ENCODE peak calls at places on chromosome 22, in seven cellular contexts. W is cardiac fibroblast; D is endothelial cell; A is neuronal stem cell; Q is ACHN; C is NB4; B is stimulated activated CD8-positive, alpha-beta memory T cell treated with anti-CD3 and anti-CD28 coated beads, Interleukin-12 subunit alpha, Interleukin-12 subunit beta, amount 100 ng/mL, for 4 hours. J is an unnamed sample.

GRCh38 chr22:41401781-41402648 is 20.3 kb downstream of the TEF start:
- DNase-seq in W (peak; percentile 88), D (no peak), A (no peak), Q (peak; percentile 59), C (no peak), B (no peak), J (no peak)

GRCh38 chr22:17871726-17872458 is 97.6 kb upstream of the BID start:
- DNase-seq in W (no peak), D (no peak), A (no peak), Q (no peak), C (no peak), B (no peak), J (no peak)

GRCh38 chr22:30225220-30225922 is 21.2 kb downstream of the LIF start:
- DNase-seq in W (no peak), D (no peak), A (no peak), Q (no peak), C (no peak), B (no peak), J (no peak)

GRCh38 chr22:45783690-45784089 is 112.1 kb downstream of the ATXN10 start:
- DNase-seq in W (no peak), D (no peak), A (no peak), Q (no peak), C (no peak), B (no peak), J (no peak)

GRCh38 chr22:44702479-44703219 is 645 bp downstream of the PRR5 start:
- DNase-seq in W (peak; percentile 48), D (peak; percentile 37), A (peak; percentile 51), Q (peak; percentile 19), C (peak; percentile 38), B (no peak), J (peak; percentile 43)

GRCh38 chr22:26471522-26471921 is 12.1 kb downstream of the HPS4 start:
- DNase-seq in W (peak; percentile 21), D (no peak), A (no peak), Q (peak; percentile 88), C (no peak), B (no peak), J (peak; percentile 39)

GRCh38 chr22:32237905-32238304 is 17.2 kb downstream of the SLC5A4 start:
- DNase-seq in W (no peak), D (no peak), A (no peak), Q (no peak), C (no peak), B (no peak), J (no peak)

GRCh38 chr22:48902983-48903650 is 924.6 kb downstream of the BRD1 start:
- DNase-seq in W (no peak), D (no peak), A (no peak), Q (no peak), C (no peak), B (no peak), J (no peak)

GRCh38 chr22:35451602-35452001 is 51.7 kb downstream of the MCM5 start:
- DNase-seq in W (no peak), D (no peak), A (no peak), Q (no peak), C (no peak), B (no peak), J (no peak)

GRCh38 chr22:22666307-22667091 is 22.1 kb downstream of the GGTLC2 start:
- DNase-seq in W (peak; percentile 54), D (peak; percentile 66), A (no peak), Q (peak; percentile 59), C (peak; percentile 37), B (no peak), J (peak; percentile 5)